ENCODE peak calls at places on chromosomes 4 and X, in ten cellular contexts. One of them, this sample, is unnamed. For H3K4me1, the result is how much of the 10 kb centered on the place peaks cover.

GRCh38 chr4:95532305-95532704 is 16.5 kb downstream of the UNC5C start:
- DNase-seq in endodermal cell: no peak
- DNase-seq in vagina: no peak
- DNase-seq in body of pancreas: no peak
- DNase-seq in pancreas: no peak
- DNase-seq in naive thymus-derived CD4-positive, alpha-beta T cell: no peak
- DNase-seq in left lung: no peak
- DNase-seq in IMR-90: no peak
- DNase-seq in HCT116: no peak
- DNase-seq in GM23248: no peak
- DNase-seq in this sample: no peak

GRCh38 chr4:62414563-62414962 is 1214.4 kb downstream of the ADGRL3 start:
- DNase-seq in endodermal cell: no peak
- DNase-seq in vagina: no peak
- DNase-seq in body of pancreas: no peak
- DNase-seq in pancreas: no peak
- DNase-seq in naive thymus-derived CD4-positive, alpha-beta T cell: no peak
- DNase-seq in left lung: no peak
- DNase-seq in IMR-90: no peak
- DNase-seq in HCT116: no peak
- DNase-seq in GM23248: no peak
- DNase-seq in this sample: no peak

GRCh38 chr4:102390438-102390837 is 45.2 kb upstream of the SLC39A8 start:
- DNase-seq in endodermal cell: no peak
- DNase-seq in vagina: no peak
- DNase-seq in body of pancreas: no peak
- DNase-seq in pancreas: no peak
- DNase-seq in naive thymus-derived CD4-positive, alpha-beta T cell: no peak
- DNase-seq in left lung: no peak
- DNase-seq in IMR-90: no peak
- DNase-seq in HCT116: no peak
- DNase-seq in GM23248: peak
- DNase-seq in this sample: no peak

GRCh38 chrX:149490100-149490499 is 15.0 kb downstream of the IDS start:
- DNase-seq in endodermal cell: no peak
- DNase-seq in vagina: no peak
- DNase-seq in body of pancreas: no peak
- DNase-seq in pancreas: no peak
- DNase-seq in naive thymus-derived CD4-positive, alpha-beta T cell: no peak
- DNase-seq in left lung: no peak
- DNase-seq in IMR-90: peak
- DNase-seq in HCT116: no peak
- DNase-seq in GM23248: peak
- DNase-seq in this sample: no peak

GRCh38 chr4:147828361-147828760 is 96.5 kb downstream of the ARHGAP10 start:
- DNase-seq in endodermal cell: no peak
- DNase-seq in vagina: no peak
- DNase-seq in body of pancreas: no peak
- DNase-seq in pancreas: no peak
- DNase-seq in naive thymus-derived CD4-positive, alpha-beta T cell: no peak
- DNase-seq in left lung: no peak
- DNase-seq in IMR-90: peak
- DNase-seq in HCT116: no peak
- DNase-seq in GM23248: peak
- DNase-seq in this sample: no peak

GRCh38 chrX:155086202-155086840 is 15.0 kb downstream of the BRCC3 start:
- DNase-seq in endodermal cell: peak
- DNase-seq in vagina: no peak
- DNase-seq in body of pancreas: peak
- DNase-seq in pancreas: peak
- DNase-seq in naive thymus-derived CD4-positive, alpha-beta T cell: peak
- DNase-seq in left lung: no peak
- DNase-seq in IMR-90: peak
- DNase-seq in HCT116: peak
- DNase-seq in GM23248: peak
- DNase-seq in this sample: peak

GRCh38 chrX:47169726-47170515 is 23.7 kb upstream of the UBA1 start:
- DNase-seq in endodermal cell: no peak
- DNase-seq in vagina: peak
- DNase-seq in body of pancreas: no peak
- DNase-seq in pancreas: no peak
- DNase-seq in naive thymus-derived CD4-positive, alpha-beta T cell: no peak
- DNase-seq in left lung: no peak
- DNase-seq in IMR-90: peak
- DNase-seq in HCT116: no peak
- DNase-seq in GM23248: peak
- DNase-seq in this sample: no peak

GRCh38 chr4:102104278-102104677 is 241.0 kb downstream of the SLC39A8 start:
- DNase-seq in endodermal cell: no peak
- DNase-seq in vagina: no peak
- DNase-seq in body of pancreas: no peak
- DNase-seq in pancreas: no peak
- DNase-seq in naive thymus-derived CD4-positive, alpha-beta T cell: no peak
- DNase-seq in left lung: no peak
- DNase-seq in IMR-90: no peak
- DNase-seq in HCT116: no peak
- DNase-seq in GM23248: no peak
- DNase-seq in this sample: no peak

GRCh38 chr4:174709531-174709930 is 119.5 kb downstream of the GLRA3 start:
- DNase-seq in endodermal cell: no peak
- DNase-seq in vagina: no peak
- DNase-seq in body of pancreas: no peak
- DNase-seq in pancreas: no peak
- DNase-seq in naive thymus-derived CD4-positive, alpha-beta T cell: no peak
- DNase-seq in left lung: no peak
- DNase-seq in IMR-90: no peak
- DNase-seq in HCT116: no peak
- DNase-seq in GM23248: no peak
- DNase-seq in this sample: no peak

GRCh38 chrX:153510383-153510782 is 7.1 kb upstream of the ATP2B3 start:
- DNase-seq in endodermal cell: no peak
- DNase-seq in vagina: no peak
- DNase-seq in body of pancreas: no peak
- DNase-seq in pancreas: no peak
- DNase-seq in naive thymus-derived CD4-positive, alpha-beta T cell: no peak
- DNase-seq in left lung: no peak
- DNase-seq in IMR-90: no peak
- DNase-seq in HCT116: no peak
- DNase-seq in GM23248: no peak
- DNase-seq in this sample: no peak

GRCh38 chrX:150694738-150695410 is 1.7 kb downstream of the MTMR1 start:
- DNase-seq in endodermal cell: no peak
- DNase-seq in vagina: no peak
- DNase-seq in body of pancreas: no peak
- DNase-seq in pancreas: no peak
- DNase-seq in naive thymus-derived CD4-positive, alpha-beta T cell: no peak
- DNase-seq in left lung: no peak
- DNase-seq in IMR-90: no peak
- DNase-seq in HCT116: no peak
- DNase-seq in GM23248: no peak
- DNase-seq in this sample: no peak

GRCh38 chr4:53601251-53601764 is 10.0 kb upstream of the LNX1 start:
- DNase-seq in endodermal cell: peak
- DNase-seq in vagina: no peak
- DNase-seq in body of pancreas: peak
- DNase-seq in pancreas: peak
- DNase-seq in naive thymus-derived CD4-positive, alpha-beta T cell: no peak
- DNase-seq in left lung: no peak
- DNase-seq in IMR-90: no peak
- DNase-seq in HCT116: no peak
- DNase-seq in GM23248: peak
- DNase-seq in this sample: peak

GRCh38 chr4:42302348-42302747 is 94.9 kb upstream of the SHISA3 start:
- DNase-seq in endodermal cell: peak
- DNase-seq in vagina: no peak
- DNase-seq in body of pancreas: peak
- DNase-seq in pancreas: no peak
- DNase-seq in naive thymus-derived CD4-positive, alpha-beta T cell: no peak
- DNase-seq in left lung: no peak
- DNase-seq in IMR-90: peak
- DNase-seq in HCT116: peak
- DNase-seq in GM23248: peak
- DNase-seq in this sample: no peak

GRCh38 chrX:138484451-138484850 is 227.1 kb downstream of the FGF13 start:
- DNase-seq in endodermal cell: no peak
- DNase-seq in vagina: no peak
- DNase-seq in body of pancreas: no peak
- DNase-seq in pancreas: no peak
- DNase-seq in naive thymus-derived CD4-positive, alpha-beta T cell: no peak
- DNase-seq in left lung: no peak
- DNase-seq in IMR-90: no peak
- DNase-seq in HCT116: no peak
- DNase-seq in GM23248: no peak
- DNase-seq in this sample: no peak

GRCh38 chr4:54228563-54229501 is at the start of gene PDGFRA:
- DNase-seq in endodermal cell: peak
- DNase-seq in vagina: peak
- DNase-seq in body of pancreas: peak
- DNase-seq in pancreas: no peak
- DNase-seq in naive thymus-derived CD4-positive, alpha-beta T cell: no peak
- DNase-seq in left lung: peak
- DNase-seq in IMR-90: peak
- DNase-seq in HCT116: no peak
- DNase-seq in GM23248: peak
- DNase-seq in this sample: peak

GRCh38 chrX:17564689-17565409 is 172.4 kb upstream of the SCML1 start:
- DNase-seq in endodermal cell: no peak
- DNase-seq in vagina: no peak
- DNase-seq in body of pancreas: no peak
- DNase-seq in pancreas: no peak
- DNase-seq in naive thymus-derived CD4-positive, alpha-beta T cell: no peak
- DNase-seq in left lung: no peak
- DNase-seq in IMR-90: no peak
- DNase-seq in HCT116: no peak
- DNase-seq in GM23248: peak
- DNase-seq in this sample: no peak

GRCh38 chr4:1345905-1346780 is 865 bp upstream of the UVSSA start:
- DNase-seq in endodermal cell: peak
- DNase-seq in vagina: no peak
- DNase-seq in body of pancreas: peak
- DNase-seq in pancreas: peak
- DNase-seq in naive thymus-derived CD4-positive, alpha-beta T cell: peak
- DNase-seq in left lung: no peak
- DNase-seq in IMR-90: peak
- DNase-seq in HCT116: no peak
- DNase-seq in GM23248: peak
- DNase-seq in this sample: peak

GRCh38 chr4:18292411-18292810 is 270.9 kb upstream of the LCORL start:
- DNase-seq in endodermal cell: no peak
- DNase-seq in vagina: no peak
- DNase-seq in body of pancreas: no peak
- DNase-seq in pancreas: no peak
- DNase-seq in naive thymus-derived CD4-positive, alpha-beta T cell: no peak
- DNase-seq in left lung: no peak
- DNase-seq in IMR-90: no peak
- DNase-seq in HCT116: no peak
- DNase-seq in GM23248: no peak
- DNase-seq in this sample: no peak

GRCh38 chr4:18291981-18292380 is 270.4 kb upstream of the LCORL start:
- DNase-seq in endodermal cell: no peak
- DNase-seq in vagina: no peak
- DNase-seq in body of pancreas: no peak
- DNase-seq in pancreas: no peak
- DNase-seq in naive thymus-derived CD4-positive, alpha-beta T cell: no peak
- DNase-seq in left lung: no peak
- DNase-seq in IMR-90: no peak
- DNase-seq in HCT116: no peak
- DNase-seq in GM23248: no peak
- DNase-seq in this sample: no peak

GRCh38 chr4:18297684-18298083 is 276.1 kb upstream of the LCORL start:
- DNase-seq in endodermal cell: no peak
- DNase-seq in vagina: no peak
- DNase-seq in body of pancreas: no peak
- DNase-seq in pancreas: no peak
- DNase-seq in naive thymus-derived CD4-positive, alpha-beta T cell: no peak
- DNase-seq in left lung: no peak
- DNase-seq in IMR-90: no peak
- DNase-seq in HCT116: no peak
- DNase-seq in GM23248: no peak
- DNase-seq in this sample: no peak

GRCh38 chr4:18291313-18291712 is 269.8 kb upstream of the LCORL start:
- DNase-seq in endodermal cell: peak
- DNase-seq in vagina: no peak
- DNase-seq in body of pancreas: peak
- DNase-seq in pancreas: no peak
- DNase-seq in naive thymus-derived CD4-positive, alpha-beta T cell: no peak
- DNase-seq in left lung: no peak
- DNase-seq in IMR-90: no peak
- DNase-seq in HCT116: no peak
- DNase-seq in GM23248: no peak
- DNase-seq in this sample: no peak

GRCh38 chr4:18294846-18295245 is 273.3 kb upstream of the LCORL start:
- DNase-seq in endodermal cell: no peak
- DNase-seq in vagina: no peak
- DNase-seq in body of pancreas: no peak
- DNase-seq in pancreas: no peak
- DNase-seq in naive thymus-derived CD4-positive, alpha-beta T cell: no peak
- DNase-seq in left lung: no peak
- DNase-seq in IMR-90: no peak
- DNase-seq in HCT116: no peak
- DNase-seq in GM23248: no peak
- DNase-seq in this sample: no peak
- H3K4me1 ChIP-seq in endodermal cell: under half
- H3K4me1 ChIP-seq in vagina: under half
- H3K4me1 ChIP-seq in body of pancreas: under half
- H3K4me1 ChIP-seq in pancreas: under half
- H3K4me1 ChIP-seq in naive thymus-derived CD4-positive, alpha-beta T cell: under half
- H3K4me1 ChIP-seq in left lung: under half
- H3K4me1 ChIP-seq in IMR-90: under half
- H3K4me1 ChIP-seq in HCT116: under half
- H3K4me1 ChIP-seq in GM23248: under half
- H3K4me1 ChIP-seq in this sample: under half

GRCh38 chr4:3834921-3835521 is 68.8 kb downstream of the ADRA2C start:
- DNase-seq in endodermal cell: peak
- DNase-seq in vagina: no peak
- DNase-seq in body of pancreas: no peak
- DNase-seq in pancreas: peak
- DNase-seq in naive thymus-derived CD4-positive, alpha-beta T cell: no peak
- DNase-seq in left lung: no peak
- DNase-seq in IMR-90: no peak
- DNase-seq in HCT116: no peak
- DNase-seq in GM23248: no peak
- DNase-seq in this sample: no peak
- H3K4me1 ChIP-seq in endodermal cell: under half
- H3K4me1 ChIP-seq in vagina: under half
- H3K4me1 ChIP-seq in body of pancreas: under half
- H3K4me1 ChIP-seq in pancreas: under half
- H3K4me1 ChIP-seq in naive thymus-derived CD4-positive, alpha-beta T cell: under half
- H3K4me1 ChIP-seq in left lung: under half
- H3K4me1 ChIP-seq in IMR-90: under half
- H3K4me1 ChIP-seq in HCT116: under half
- H3K4me1 ChIP-seq in GM23248: under half
- H3K4me1 ChIP-seq in this sample: under half

GRCh38 chrX:3175659-3176438 is 134.6 kb downstream of the ARSF start:
- DNase-seq in endodermal cell: no peak
- DNase-seq in vagina: no peak
- DNase-seq in body of pancreas: no peak
- DNase-seq in pancreas: no peak
- DNase-seq in naive thymus-derived CD4-positive, alpha-beta T cell: no peak
- DNase-seq in left lung: no peak
- DNase-seq in IMR-90: peak
- DNase-seq in HCT116: no peak
- DNase-seq in GM23248: peak
- DNase-seq in this sample: no peak
- H3K4me1 ChIP-seq in endodermal cell: under half
- H3K4me1 ChIP-seq in vagina: under half
- H3K4me1 ChIP-seq in body of pancreas: under half
- H3K4me1 ChIP-seq in pancreas: under half
- H3K4me1 ChIP-seq in naive thymus-derived CD4-positive, alpha-beta T cell: under half
- H3K4me1 ChIP-seq in left lung: under half
- H3K4me1 ChIP-seq in IMR-90: under half
- H3K4me1 ChIP-seq in HCT116: under half
- H3K4me1 ChIP-seq in GM23248: under half
- H3K4me1 ChIP-seq in this sample: under half

GRCh38 chr4:153523941-153524386 is 57.8 kb downstream of the TMEM131L start:
- DNase-seq in endodermal cell: peak
- DNase-seq in vagina: no peak
- DNase-seq in body of pancreas: peak
- DNase-seq in pancreas: no peak
- DNase-seq in naive thymus-derived CD4-positive, alpha-beta T cell: no peak
- DNase-seq in left lung: no peak
- DNase-seq in IMR-90: peak
- DNase-seq in HCT116: no peak
- DNase-seq in GM23248: no peak
- DNase-seq in this sample: peak
- H3K4me1 ChIP-seq in endodermal cell: under half
- H3K4me1 ChIP-seq in vagina: under half
- H3K4me1 ChIP-seq in body of pancreas: half or more
- H3K4me1 ChIP-seq in pancreas: under half
- H3K4me1 ChIP-seq in naive thymus-derived CD4-positive, alpha-beta T cell: half or more
- H3K4me1 ChIP-seq in left lung: under half
- H3K4me1 ChIP-seq in IMR-90: under half
- H3K4me1 ChIP-seq in HCT116: under half
- H3K4me1 ChIP-seq in GM23248: under half
- H3K4me1 ChIP-seq in this sample: under half

This sample was measured in ovary.